ENCODE peak calls at places on chromosomes 13 and 19, in five cellular contexts. I is A549; Y is substantia nigra; D is Jurkat, Clone E6-1; L is hepatic stellate cell. B is an unnamed sample.
A peak's percentile ranks its signal among the peaks of the same experiment; 100 is the strongest.

GRCh38 chr19:38265213-38265861 is 964 bp downstream of the SPINT2 start:
- DNase-seq in I (peak; percentile 87), Y (peak; percentile 31), D (peak; percentile 81), L (no peak), B (no peak)

GRCh38 chr13:24199016-24199415 is 38.5 kb downstream of the SPATA13 start:
- DNase-seq in I (no peak), Y (no peak), D (no peak), L (no peak), B (no peak)

GRCh38 chr13:77946522-77946921 is 27.9 kb upstream of the EDNRB start:
- DNase-seq in I (no peak), Y (no peak), D (no peak), L (no peak), B (no peak)

GRCh38 chr13:73133536-73133935 is 74.7 kb downstream of the KLF5 start:
- DNase-seq in I (peak; percentile 84), Y (no peak), D (no peak), L (no peak), B (no peak)

GRCh38 chr19:34676697-34677385 is at the start of gene SCGB2B2:
- DNase-seq in I (no peak), Y (peak; percentile 91), D (peak; percentile 80), L (peak; percentile 78), B (no peak)

GRCh38 chr13:113267642-113268405 is 29.2 kb upstream of the LAMP1 start:
- DNase-seq in I (no peak), Y (no peak), D (no peak), L (no peak), B (no peak)

GRCh38 chr19:45781282-45782161 is 768 bp downstream of the DMPK start:
- DNase-seq in I (peak; percentile 57), Y (peak; percentile 14), D (no peak), L (peak; percentile 63), B (no peak)

GRCh38 chr19:29672319-29672932 is 7.2 kb downstream of the PLEKHF1 start:
- DNase-seq in I (no peak), Y (no peak), D (no peak), L (no peak), B (no peak)

GRCh38 chr13:30429235-30429634 is 6.9 kb downstream of the UBE2L5 start:
- DNase-seq in I (no peak), Y (no peak), D (no peak), L (no peak), B (no peak)

GRCh38 chr13:113110048-113110851 is 4.7 kb downstream of the F7 start:
- DNase-seq in I (no peak), Y (no peak), D (no peak), L (no peak), B (no peak)

GRCh38 chr19:49591731-49592485 is 926 bp downstream of the PRR12 start:
- DNase-seq in I (peak; percentile 87), Y (peak; percentile 57), D (peak; percentile 63), L (peak; percentile 61), B (peak; percentile 48)

GRCh38 chr13:106530209-106530906 is 5.1 kb downstream of the EFNB2 start:
- DNase-seq in I (no peak), Y (no peak), D (no peak), L (no peak), B (no peak)

GRCh38 chr19:11023635-11024168 is 62.9 kb downstream of the SMARCA4 start:
- DNase-seq in I (no peak), Y (no peak), D (peak; percentile 79), L (no peak), B (no peak)

GRCh38 chr19:989381-990081 is 5.4 kb downstream of the WDR18 start:
- DNase-seq in I (no peak), Y (no peak), D (no peak), L (no peak), B (no peak)

GRCh38 chr19:53772943-53773342 is 51.2 kb downstream of the NLRP12 start:
- DNase-seq in I (peak; percentile 79), Y (peak; percentile 3), D (peak; percentile 67), L (peak; percentile 49), B (peak; percentile 26)

GRCh38 chr19:5913739-5914357 is at the start of gene CAPS:
- DNase-seq in I (peak; percentile 50), Y (peak; percentile 60), D (no peak), L (peak; percentile 42), B (peak; percentile 67)

GRCh38 chr13:110882972-110883371 is 31.9 kb downstream of the ANKRD10 start:
- DNase-seq in I (no peak), Y (no peak), D (no peak), L (no peak), B (no peak)